ENCODE peak calls at places on chromosomes 4 and X, in four cellular contexts. One of them, this sample, is unnamed.

GRCh38 chr4:110085131-110085530 is 113.3 kb downstream of the ELOVL6 start:
- DNase-seq in SK-N-SH: no peak
- DNase-seq in K562: peak
- DNase-seq in A549: no peak
- DNase-seq in this sample: peak

GRCh38 chr4:23881674-23882337 is 8.0 kb downstream of the PPARGC1A start:
- DNase-seq in SK-N-SH: no peak
- DNase-seq in K562: no peak
- DNase-seq in A549: no peak
- DNase-seq in this sample: no peak

GRCh38 chrX:8668797-8669196 is 63.1 kb downstream of the ANOS1 start:
- DNase-seq in K562: no peak
- DNase-seq in A549: no peak
- DNase-seq in SK-N-SH: no peak
- DNase-seq in this sample: peak

GRCh38 chr4:72326692-72327632 is 242.1 kb downstream of the ADAMTS3 start:
- DNase-seq in A549: peak
- DNase-seq in SK-N-SH: peak
- DNase-seq in K562: peak
- DNase-seq in this sample: peak

GRCh38 chr4:183960021-183960420 is 54.9 kb downstream of the STOX2 start:
- DNase-seq in K562: peak
- DNase-seq in A549: peak
- DNase-seq in SK-N-SH: peak
- DNase-seq in this sample: no peak

GRCh38 chrX:150849486-150849885 is 49.0 kb downstream of the CD99L2 start:
- DNase-seq in A549: no peak
- DNase-seq in SK-N-SH: no peak
- DNase-seq in K562: no peak
- DNase-seq in this sample: no peak

GRCh38 chr4:169619518-169619957 is 840 bp upstream of the CLCN3 start:
- DNase-seq in SK-N-SH: peak
- DNase-seq in K562: peak
- DNase-seq in A549: peak
- DNase-seq in this sample: peak

GRCh38 chrX:12210921-12211320 is 72.6 kb downstream of the FRMPD4 start:
- DNase-seq in SK-N-SH: no peak
- DNase-seq in A549: peak
- DNase-seq in K562: no peak
- DNase-seq in this sample: no peak

GRCh38 chr4:163200950-163201349 is 34.3 kb upstream of the NAF1 start:
- DNase-seq in K562: peak
- DNase-seq in SK-N-SH: no peak
- DNase-seq in A549: no peak
- DNase-seq in this sample: no peak

GRCh38 chrX:258291-259040 is 22.7 kb upstream of the PLCXD1 start:
- DNase-seq in SK-N-SH: no peak
- DNase-seq in A549: no peak
- DNase-seq in K562: no peak
- DNase-seq in this sample: no peak

GRCh38 chr4:122689972-122690371 is 42.5 kb upstream of the BBS12 start:
- DNase-seq in K562: no peak
- DNase-seq in SK-N-SH: no peak
- DNase-seq in A549: no peak
- DNase-seq in this sample: no peak

GRCh38 chrX:1322393-1322792 is 14.2 kb upstream of the IL3RA start:
- DNase-seq in SK-N-SH: no peak
- DNase-seq in K562: no peak
- DNase-seq in A549: no peak
- DNase-seq in this sample: no peak

GRCh38 chr4:176845636-176846035 is 52.9 kb upstream of the VEGFC start:
- DNase-seq in A549: no peak
- DNase-seq in K562: no peak
- DNase-seq in SK-N-SH: no peak
- DNase-seq in this sample: no peak

GRCh38 chr4:13821522-13821921 is 194.0 kb upstream of the BOD1L1 start:
- DNase-seq in K562: no peak
- DNase-seq in SK-N-SH: no peak
- DNase-seq in A549: peak
- DNase-seq in this sample: no peak

GRCh38 chr4:48653217-48654014 is 126.7 kb downstream of the FRYL start:
- DNase-seq in A549: no peak
- DNase-seq in K562: no peak
- DNase-seq in SK-N-SH: peak
- DNase-seq in this sample: no peak

GRCh38 chr4:80179637-80180161 is 17.6 kb upstream of the PRDM8 start:
- DNase-seq in K562: peak
- DNase-seq in SK-N-SH: no peak
- DNase-seq in A549: no peak
- DNase-seq in this sample: no peak

GRCh38 chr4:7898385-7898784 is 41.3 kb downstream of the AFAP1 start:
- DNase-seq in SK-N-SH: no peak
- DNase-seq in A549: no peak
- DNase-seq in K562: no peak
- DNase-seq in this sample: no peak

GRCh38 chr4:143186202-143186601 is 1.5 kb downstream of the USP38 start:
- DNase-seq in K562: no peak
- DNase-seq in A549: no peak
- DNase-seq in SK-N-SH: no peak
- DNase-seq in this sample: peak

GRCh38 chrX:40098264-40099045 is 697 bp upstream of the BCOR start:
- DNase-seq in K562: no peak
- DNase-seq in A549: peak
- DNase-seq in SK-N-SH: peak
- DNase-seq in this sample: peak

GRCh38 chr4:18938343-18939109 is 917.0 kb upstream of the LCORL start:
- DNase-seq in A549: no peak
- DNase-seq in K562: no peak
- DNase-seq in SK-N-SH: no peak
- DNase-seq in this sample: no peak

GRCh38 chr4:102787096-102787867 is 26.5 kb upstream of the MANBA start:
- DNase-seq in K562: no peak
- DNase-seq in SK-N-SH: no peak
- DNase-seq in A549: peak
- DNase-seq in this sample: no peak

GRCh38 chr4:47528651-47529050 is 43.6 kb downstream of the ATP10D start:
- DNase-seq in SK-N-SH: no peak
- DNase-seq in K562: no peak
- DNase-seq in A549: no peak
- DNase-seq in this sample: no peak

GRCh38 chr4:128635141-128635911 is 174.2 kb upstream of the JADE1 start:
- DNase-seq in SK-N-SH: no peak
- DNase-seq in A549: peak
- DNase-seq in K562: peak
- DNase-seq in this sample: no peak

GRCh38 chr4:83089759-83090158 is 24.8 kb downstream of the PLAC8 start:
- DNase-seq in K562: no peak
- DNase-seq in SK-N-SH: no peak
- DNase-seq in A549: no peak
- DNase-seq in this sample: no peak
- TF ChIP-seq MAX in K562: no peak
- TF ChIP-seq MAX in SK-N-SH: no peak
- TF ChIP-seq MAX in A549: no peak
- TF ChIP-seq MAX in this sample: no peak

DNA sequence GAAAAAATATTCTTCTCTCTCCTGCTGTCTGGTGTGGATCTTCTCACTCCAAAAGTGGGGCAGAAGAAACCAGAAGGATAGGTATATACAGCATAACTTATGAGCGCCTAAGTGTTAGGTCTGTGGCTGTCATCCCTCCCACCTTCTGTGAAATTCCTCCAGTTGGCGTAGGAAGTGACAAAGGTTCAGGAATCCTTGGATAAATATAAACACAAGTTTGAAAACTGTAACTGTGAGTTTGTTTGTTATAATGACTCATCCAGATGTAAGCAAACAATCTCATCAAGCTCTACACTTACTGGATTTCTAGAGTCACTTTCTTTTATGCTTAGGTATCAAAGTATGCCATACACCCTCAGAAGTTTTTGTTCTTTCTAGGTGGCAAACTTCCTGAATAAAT is 405.2 kb downstream of the FAT4 start:
- DNase-seq in A549: peak
- DNase-seq in K562: no peak
- DNase-seq in SK-N-SH: no peak
- DNase-seq in this sample: peak
- TF ChIP-seq MAX in A549: peak
- TF ChIP-seq MAX in K562: no peak
- TF ChIP-seq MAX in SK-N-SH: no peak
- TF ChIP-seq MAX in this sample: no peak

GRCh38 chr4:145956288-145956890 is 17.8 kb upstream of the ZNF827 start:
- DNase-seq in SK-N-SH: peak
- DNase-seq in A549: peak
- DNase-seq in K562: peak
- DNase-seq in this sample: peak

GRCh38 chr4:145954924-145955339 is 16.3 kb upstream of the ZNF827 start:
- DNase-seq in K562: peak
- DNase-seq in SK-N-SH: no peak
- DNase-seq in A549: peak
- DNase-seq in this sample: peak

GRCh38 chr4:145960012-145960411 is 21.4 kb upstream of the ZNF827 start:
- DNase-seq in A549: no peak
- DNase-seq in SK-N-SH: no peak
- DNase-seq in K562: no peak
- DNase-seq in this sample: no peak

GRCh38 chr4:145951931-145952330 is 13.3 kb upstream of the ZNF827 start:
- DNase-seq in A549: no peak
- DNase-seq in K562: no peak
- DNase-seq in SK-N-SH: no peak
- DNase-seq in this sample: peak

DNA sequence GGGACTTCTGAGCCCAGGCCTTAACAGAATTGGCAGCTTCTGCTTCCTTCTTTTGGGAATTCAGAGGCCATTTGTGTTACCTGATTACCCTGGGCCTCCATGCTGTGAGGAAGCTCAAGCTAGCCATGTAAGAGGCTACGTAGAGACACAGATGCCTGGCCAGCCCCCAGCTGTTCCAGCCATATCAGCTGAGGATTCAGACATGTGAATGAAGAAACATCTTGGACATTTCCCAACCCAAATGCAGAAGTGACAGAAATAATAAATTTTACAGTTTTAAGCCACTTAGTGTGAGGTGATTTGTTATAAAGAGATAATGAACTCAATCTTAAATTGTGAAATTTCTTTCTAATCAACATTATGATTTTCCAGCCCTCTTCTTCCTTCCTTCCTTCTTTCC is 18.7 kb upstream of the ZNF827 start:
- DNase-seq in SK-N-SH: no peak
- DNase-seq in A549: no peak
- DNase-seq in K562: no peak
- DNase-seq in this sample: no peak
- TF ChIP-seq MAX in SK-N-SH: no peak
- TF ChIP-seq MAX in A549: no peak
- TF ChIP-seq MAX in K562: no peak
- TF ChIP-seq MAX in this sample: no peak

DNA sequence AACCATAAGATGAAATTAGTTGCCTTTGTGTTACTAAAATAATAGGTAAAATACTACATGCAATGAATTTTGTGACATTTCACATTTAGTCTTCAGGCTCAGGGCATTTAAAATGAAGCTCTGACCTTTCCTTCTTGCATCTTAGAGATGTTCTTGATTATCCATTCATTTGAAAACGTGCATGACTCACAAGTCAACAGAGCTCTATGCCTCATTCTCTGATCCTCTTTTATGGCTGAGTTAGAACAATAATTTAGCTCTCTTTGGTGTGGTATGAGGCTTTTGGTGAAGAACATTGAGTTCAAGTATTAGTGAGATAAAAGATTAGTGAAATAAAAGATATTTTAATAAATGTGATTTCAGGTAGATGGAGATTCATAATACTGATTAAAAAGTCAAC is 66.5 kb downstream of the TIGD2 start:
- DNase-seq in K562: no peak
- DNase-seq in SK-N-SH: no peak
- DNase-seq in A549: no peak
- DNase-seq in this sample: no peak
- TF ChIP-seq MAX in K562: no peak
- TF ChIP-seq MAX in SK-N-SH: no peak
- TF ChIP-seq MAX in A549: no peak
- TF ChIP-seq MAX in this sample: no peak

GRCh38 chrX:15749642-15750610 is 11.9 kb downstream of the CA5B start:
- DNase-seq in A549: no peak
- DNase-seq in SK-N-SH: no peak
- DNase-seq in K562: no peak
- DNase-seq in this sample: peak
- TF ChIP-seq MAX in A549: no peak
- TF ChIP-seq MAX in SK-N-SH: no peak
- TF ChIP-seq MAX in K562: no peak
- TF ChIP-seq MAX in this sample: no peak

GRCh38 chr4:1983846-1984405 is 24.8 kb downstream of the NELFA start:
- DNase-seq in A549: no peak
- DNase-seq in SK-N-SH: no peak
- DNase-seq in K562: no peak
- DNase-seq in this sample: no peak
- TF ChIP-seq MAX in A549: no peak
- TF ChIP-seq MAX in SK-N-SH: no peak
- TF ChIP-seq MAX in K562: no peak
- TF ChIP-seq MAX in this sample: no peak

GRCh38 chr4:25697516-25697915 is 41.9 kb downstream of the SLC34A2 start:
- DNase-seq in SK-N-SH: no peak
- DNase-seq in A549: no peak
- DNase-seq in K562: no peak
- DNase-seq in this sample: no peak
- TF ChIP-seq MAX in SK-N-SH: no peak
- TF ChIP-seq MAX in A549: no peak
- TF ChIP-seq MAX in K562: no peak
- TF ChIP-seq MAX in this sample: no peak

DNA sequence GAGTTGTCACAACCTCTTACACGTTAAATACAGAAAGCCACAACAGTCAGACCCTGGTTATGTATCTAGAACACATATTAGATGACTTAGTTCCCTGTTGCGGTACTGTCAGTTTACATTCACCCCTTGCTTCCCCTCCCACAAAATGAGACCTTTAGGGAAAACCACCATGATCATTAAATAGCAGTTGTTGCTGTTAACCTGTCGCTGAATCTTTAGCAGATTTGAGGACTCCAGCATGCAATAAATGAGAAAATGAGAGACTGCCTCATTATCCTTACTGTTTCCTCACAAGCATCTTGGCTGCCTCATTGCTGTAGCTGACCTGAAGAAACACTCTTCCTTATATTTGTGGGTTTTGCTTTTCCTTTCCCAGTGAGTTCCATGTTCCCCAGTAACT is 77.8 kb downstream of the HOPX start:
- DNase-seq in SK-N-SH: no peak
- DNase-seq in K562: no peak
- DNase-seq in A549: no peak
- DNase-seq in this sample: no peak
- TF ChIP-seq MAX in SK-N-SH: no peak
- TF ChIP-seq MAX in K562: no peak
- TF ChIP-seq MAX in A549: no peak
- TF ChIP-seq MAX in this sample: no peak

DNA sequence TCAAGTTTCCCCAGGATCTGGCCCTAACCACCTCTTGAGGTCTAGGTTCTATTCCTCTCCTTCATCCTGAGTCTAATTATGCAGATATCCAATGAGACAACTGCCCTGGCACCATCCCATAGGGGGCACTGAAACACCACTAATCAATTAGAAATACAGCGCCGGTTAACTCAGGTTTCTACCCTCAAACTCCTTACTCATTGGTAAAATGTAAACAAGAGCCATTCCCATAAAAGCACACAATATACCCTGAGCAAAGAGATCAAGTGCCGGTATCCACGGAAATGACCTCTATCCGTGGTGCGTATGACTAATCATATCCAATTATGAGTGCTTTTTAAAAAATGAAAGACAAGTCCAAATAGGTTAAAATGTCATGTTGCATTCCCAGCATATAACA is 141.3 kb downstream of the MAML3 start:
- DNase-seq in SK-N-SH: peak
- DNase-seq in K562: peak
- DNase-seq in A549: peak
- DNase-seq in this sample: peak
- TF ChIP-seq MAX in SK-N-SH: no peak
- TF ChIP-seq MAX in K562: no peak
- TF ChIP-seq MAX in A549: peak
- TF ChIP-seq MAX in this sample: no peak